ENCODE peak calls at places on chromosome 19, in five cellular contexts. S, I, F, Z and C are unnamed samples.

GRCh38 chr19:43570174-43570791 is 5.0 kb downstream of the XRCC1 start:
- DNase-seq in S (no peak), I (no peak), F (no peak), Z (no peak), C (peak)

GRCh38 chr19:29552454-29553280 is 26.9 kb downstream of the VSTM2B start:
- DNase-seq in S (peak), I (no peak), F (no peak), Z (no peak), C (no peak)

GRCh38 chr19:48745208-48745995 is 1.3 kb downstream of the IZUMO1 start:
- DNase-seq in S (peak), I (no peak), F (no peak), Z (peak), C (peak)

GRCh38 chr19:48501446-48501960 is 10.1 kb downstream of the LMTK3 start:
- DNase-seq in S (peak), I (peak), F (no peak), Z (no peak), C (peak)

GRCh38 chr19:38769635-38770211 is 3.6 kb downstream of the LGALS7 start:
- DNase-seq in S (peak), I (no peak), F (no peak), Z (peak), C (peak)

GRCh38 chr19:35742121-35742724 is at the start of gene IGFLR1:
- DNase-seq in S (no peak), I (no peak), F (no peak), Z (no peak), C (peak)

GRCh38 chr19:4587527-4587926 is 28.0 kb upstream of the SEMA6B start:
- DNase-seq in S (no peak), I (no peak), F (no peak), Z (no peak), C (no peak)

GRCh38 chr19:5963855-5964254 is 14.1 kb downstream of the RANBP3 start:
- DNase-seq in S (no peak), I (no peak), F (no peak), Z (no peak), C (no peak)

GRCh38 chr19:53864308-53864836 is 3.3 kb upstream of the MYADM start:
- DNase-seq in S (no peak), I (no peak), F (no peak), Z (no peak), C (no peak)

GRCh38 chr19:22603518-22604440 is 30.3 kb upstream of the ZNF492 start:
- DNase-seq in S (no peak), I (no peak), F (no peak), Z (no peak), C (no peak)

GRCh38 chr19:41703602-41704293 is 4.7 kb upstream of the CEACAM5 start:
- DNase-seq in S (peak), I (no peak), F (no peak), Z (no peak), C (no peak)

GRCh38 chr19:5466072-5466471 is 10.9 kb downstream of the ZNRF4 start:
- DNase-seq in S (no peak), I (no peak), F (no peak), Z (no peak), C (no peak)

GRCh38 chr19:58366576-58367430 is 4.3 kb upstream of the ZNF497 start:
- DNase-seq in S (peak), I (no peak), F (no peak), Z (no peak), C (no peak)

GRCh38 chr19:4139614-4140236 is 13.7 kb upstream of the CREB3L3 start:
- DNase-seq in S (peak), I (peak), F (peak), Z (peak), C (peak)

GRCh38 chr19:15180451-15181390 is 20.1 kb downstream of the NOTCH3 start:
- DNase-seq in S (peak), I (no peak), F (no peak), Z (no peak), C (peak)

GRCh38 chr19:55939206-55939605 is 7.1 kb upstream of the NLRP13 start:
- DNase-seq in S (no peak), I (no peak), F (no peak), Z (no peak), C (no peak)

GRCh38 chr19:16419671-16420394 is 51.9 kb downstream of the EPS15L1 start:
- DNase-seq in S (peak), I (no peak), F (no peak), Z (peak), C (no peak)

GRCh38 chr19:16416996-16417395 is 54.8 kb downstream of the EPS15L1 start:
- DNase-seq in S (no peak), I (no peak), F (no peak), Z (no peak), C (no peak)

GRCh38 chr19:16416574-16416973 is 55.2 kb downstream of the EPS15L1 start:
- DNase-seq in S (no peak), I (no peak), F (no peak), Z (no peak), C (no peak)

GRCh38 chr19:16418597-16418962 is 53.2 kb downstream of the EPS15L1 start:
- DNase-seq in S (no peak), I (no peak), F (no peak), Z (no peak), C (no peak)

GRCh38 chr19:16417660-16418596 is 53.8 kb downstream of the EPS15L1 start:
- DNase-seq in S (peak), I (peak), F (peak), Z (peak), C (peak)
- H3K4me2 ChIP-seq in S (no peak), I (no peak), F (no peak), Z (no peak), C (no peak)

DNA sequence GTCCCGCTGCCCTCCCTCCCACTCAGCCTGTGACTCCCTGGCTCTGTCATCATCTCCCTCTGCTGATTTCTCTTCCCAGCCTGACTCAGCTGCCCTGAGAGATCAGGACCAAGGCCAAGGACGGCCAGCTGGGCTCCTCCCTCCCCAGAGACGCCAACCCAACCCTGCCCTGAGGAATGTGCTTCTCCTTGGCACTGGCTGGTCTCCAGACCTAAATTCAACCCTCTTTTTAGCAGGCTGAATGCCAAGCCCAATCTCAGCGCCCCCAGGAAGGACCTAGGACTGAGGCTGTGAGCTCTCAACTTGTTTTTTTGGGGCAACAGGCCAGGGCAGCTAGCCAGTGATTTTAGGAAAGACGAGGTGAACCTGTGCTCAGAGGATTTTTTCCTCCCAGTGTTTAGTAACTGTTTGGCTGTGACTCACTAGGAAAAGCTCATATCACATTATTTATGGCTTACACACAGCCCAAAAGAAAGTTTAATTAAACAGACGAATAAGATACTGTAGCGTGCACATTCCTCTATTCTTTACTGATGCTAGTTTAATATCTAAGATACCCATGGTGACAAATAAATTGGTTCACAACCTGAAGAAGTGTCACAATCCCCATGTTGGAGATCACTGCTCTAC is 7.4 kb upstream of the IGFL1 start:
- DNase-seq in S (peak), I (no peak), F (no peak), Z (peak), C (peak)
- H2BK12ac ChIP-seq in S (no peak), I (no peak), F (no peak), Z (no peak), C (no peak)

GRCh38 chr19:45780448-45781281 is 1.6 kb downstream of the DMPK start:
- DNase-seq in S (no peak), I (no peak), F (no peak), Z (no peak), C (no peak)
- H3K4me2 ChIP-seq in S (no peak), I (peak), F (no peak), Z (peak), C (no peak)

DNA sequence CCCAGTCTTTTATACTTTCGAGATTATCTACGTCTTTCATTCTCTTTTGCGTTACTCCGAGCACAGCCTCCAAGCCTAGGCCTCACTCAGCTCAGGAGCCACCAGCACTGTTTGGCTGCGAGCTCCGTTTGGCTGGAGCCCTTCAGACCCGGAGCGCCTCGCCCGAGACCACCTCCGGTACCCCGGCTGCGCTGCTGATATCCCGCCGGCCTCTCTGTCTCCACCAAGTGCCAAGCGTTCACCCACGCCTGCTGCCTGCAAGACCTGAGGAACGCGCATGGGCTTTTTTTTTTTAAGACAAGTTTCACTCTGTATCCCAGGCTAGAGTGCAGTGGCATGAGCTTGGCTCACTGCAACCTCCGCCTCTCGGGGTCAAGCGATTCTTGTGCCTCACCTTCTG is 14.1 kb upstream of the ZNF177 start:
- DNase-seq in S (no peak), I (no peak), F (no peak), Z (no peak), C (no peak)
- H2BK12ac ChIP-seq in S (no peak), I (no peak), F (no peak), Z (no peak), C (no peak)

DNA sequence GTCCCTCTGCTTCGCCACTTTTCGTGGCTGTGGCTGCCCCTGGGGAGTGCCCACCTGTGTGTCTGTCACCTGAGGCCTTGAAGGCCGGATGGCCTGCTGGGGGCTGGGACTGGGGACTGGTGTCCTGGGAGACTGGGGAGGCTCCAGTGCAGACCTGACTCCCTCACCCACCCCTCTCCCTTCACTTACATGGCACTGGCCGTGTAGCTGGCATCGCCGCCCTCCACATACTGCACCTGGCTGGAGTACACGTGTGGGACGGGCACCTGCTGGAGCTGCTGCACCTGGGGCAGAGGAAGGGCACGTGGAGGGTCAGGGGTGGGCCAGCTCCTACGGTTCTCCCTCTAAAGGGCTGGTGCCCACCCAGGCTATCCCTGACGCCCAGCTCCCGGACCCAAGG is 25.5 kb downstream of the DCAF15 start:
- DNase-seq in S (no peak), I (no peak), F (no peak), Z (no peak), C (no peak)
- H3K4me2 ChIP-seq in S (peak), I (peak), F (no peak), Z (no peak), C (peak)

GRCh38 chr19:1237754-1238372 is at the start of gene CBARP:
- DNase-seq in S (no peak), I (no peak), F (no peak), Z (no peak), C (no peak)

GRCh38 chr19:1235625-1236538 is 1.9 kb downstream of the CBARP start:
- DNase-seq in S (no peak), I (no peak), F (no peak), Z (peak), C (peak)

GRCh38 chr19:1236566-1236965 is 1.2 kb downstream of the CBARP start:
- DNase-seq in S (no peak), I (no peak), F (no peak), Z (no peak), C (no peak)

GRCh38 chr19:1238373-1239303 is 833 bp upstream of the CBARP start:
- DNase-seq in S (no peak), I (no peak), F (no peak), Z (no peak), C (no peak)

GRCh38 chr19:1237027-1237659 is 662 bp downstream of the CBARP start:
- DNase-seq in S (no peak), I (no peak), F (no peak), Z (no peak), C (no peak)
- H2BK12ac ChIP-seq in S (no peak), I (no peak), F (peak), Z (peak), C (no peak)